ENCODE peak calls at places on chromosomes 16 and 17, in ten cellular contexts. W, T, J, C, U, X, H, A, V and M are unnamed samples.

GRCh38 chr17:27577884-27578717 is 52.9 kb upstream of the LGALS9 start:
- DNase-seq in W (peak; percentile 66), T (no peak), J (no peak), C (no peak), U (peak; percentile 89), X (peak; percentile 46), H (peak; percentile 80), A (no peak), V (no peak), M (no peak)

GRCh38 chr16:74743045-74743667 is 31.5 kb downstream of the FA2H start:
- DNase-seq in W (no peak), T (no peak), J (no peak), C (no peak), U (no peak), X (no peak), H (no peak), A (no peak), V (no peak), M (no peak)

GRCh38 chr16:28193530-28194423 is 18.0 kb downstream of the XPO6 start:
- DNase-seq in W (no peak), T (peak; percentile 58), J (peak; percentile 23), C (peak; percentile 92), U (peak; percentile 77), X (no peak), H (no peak), A (no peak), V (no peak), M (no peak)

GRCh38 chr16:88907768-88908167 is 41.3 kb upstream of the PABPN1L start:
- DNase-seq in W (no peak), T (no peak), J (no peak), C (no peak), U (peak; percentile 30), X (no peak), H (no peak), A (no peak), V (no peak), M (no peak)

GRCh38 chr16:24146523-24146922 is 109.6 kb upstream of the CACNG3 start:
- DNase-seq in W (no peak), T (no peak), J (no peak), C (no peak), U (peak; percentile 7), X (peak; percentile 24), H (no peak), A (no peak), V (no peak), M (no peak)

GRCh38 chr16:77869997-77870813 is 81.8 kb downstream of the VAT1L start:
- DNase-seq in W (no peak), T (peak; percentile 76), J (no peak), C (no peak), U (no peak), X (peak; percentile 31), H (no peak), A (no peak), V (no peak), M (no peak)

GRCh38 chr17:4492762-4493561 is 5.7 kb upstream of the SPNS2 start:
- DNase-seq in W (no peak), T (no peak), J (no peak), C (no peak), U (peak; percentile 38), X (no peak), H (no peak), A (peak; percentile 99), V (no peak), M (peak; percentile 70)

GRCh38 chr16:89828199-89828869 is at the start of gene SPIRE2:
- DNase-seq in W (peak; percentile 76), T (no peak), J (peak; percentile 60), C (peak; percentile 21), U (peak; percentile 81), X (peak; percentile 78), H (peak; percentile 95), A (peak; percentile 93), V (peak; percentile 48), M (peak; percentile 75)

GRCh38 chr17:16980813-16981731 is 9.2 kb upstream of the TNFRSF13B start:
- DNase-seq in W (peak; percentile 66), T (no peak), J (no peak), C (no peak), U (no peak), X (no peak), H (no peak), A (peak; percentile 59), V (no peak), M (no peak)

GRCh38 chr17:28526381-28526780 is 20.2 kb downstream of the FOXN1 start:
- DNase-seq in W (no peak), T (no peak), J (no peak), C (no peak), U (no peak), X (no peak), H (peak; percentile 54), A (no peak), V (no peak), M (no peak)

GRCh38 chr17:35988164-35988563 is 1.6 kb upstream of the CCL14 start:
- DNase-seq in W (no peak), T (no peak), J (no peak), C (no peak), U (no peak), X (no peak), H (no peak), A (no peak), V (no peak), M (no peak)

GRCh38 chr16:68658258-68658973 is 13.3 kb downstream of the CDH3 start:
- DNase-seq in W (no peak), T (no peak), J (no peak), C (peak; percentile 61), U (peak; percentile 64), X (no peak), H (no peak), A (no peak), V (no peak), M (no peak)

GRCh38 chr17:7238418-7239090 is 703 bp downstream of the PHF23 start:
- DNase-seq in W (no peak), T (peak; percentile 75), J (peak; percentile 11), C (no peak), U (no peak), X (no peak), H (no peak), A (peak; percentile 73), V (no peak), M (no peak)

GRCh38 chr16:57358527-57359095 is at the start of gene CCL22:
- DNase-seq in W (no peak), T (no peak), J (no peak), C (no peak), U (no peak), X (no peak), H (no peak), A (no peak), V (no peak), M (peak; percentile 26)

GRCh38 chr17:40824015-40824832 is 1.8 kb upstream of the KRT10 start:
- DNase-seq in W (no peak), T (no peak), J (no peak), C (no peak), U (no peak), X (no peak), H (no peak), A (no peak), V (no peak), M (no peak)

GRCh38 chr16:4032768-4033167 is 83.5 kb downstream of the ADCY9 start:
- DNase-seq in W (no peak), T (peak; percentile 78), J (no peak), C (no peak), U (no peak), X (no peak), H (no peak), A (no peak), V (peak; percentile 24), M (peak; percentile 72)

GRCh38 chr17:77247048-77247541 is 106.3 kb downstream of the SEC14L1 start:
- DNase-seq in W (peak; percentile 92), T (peak; percentile 87), J (peak; percentile 80), C (no peak), U (peak; percentile 73), X (peak; percentile 87), H (peak; percentile 98), A (peak; percentile 98), V (peak; percentile 78), M (peak; percentile 89)

GRCh38 chr16:53053967-53054669 is 673 bp upstream of the CHD9 start:
- DNase-seq in W (peak; percentile 24), T (no peak), J (no peak), C (no peak), U (no peak), X (peak; percentile 62), H (peak; percentile 50), A (no peak), V (no peak), M (peak; percentile 57)

GRCh38 chr17:70119961-70120360 is 44.9 kb downstream of the KCNJ16 start:
- DNase-seq in W (no peak), T (no peak), J (no peak), C (no peak), U (no peak), X (no peak), H (no peak), A (no peak), V (no peak), M (no peak)

GRCh38 chr17:42845918-42846593 is 1.7 kb downstream of the AOC2 start:
- DNase-seq in W (no peak), T (peak; percentile 65), J (no peak), C (no peak), U (no peak), X (no peak), H (no peak), A (no peak), V (no peak), M (no peak)

GRCh38 chr17:70552230-70552981 is 383.1 kb downstream of the KCNJ2 start:
- DNase-seq in W (no peak), T (no peak), J (no peak), C (peak; percentile 11), U (peak; percentile 41), X (no peak), H (peak; percentile 72), A (peak; percentile 63), V (no peak), M (no peak)

GRCh38 chr16:1535391-1536291 is 2.2 kb downstream of the TMEM204 start:
- DNase-seq in W (peak; percentile 20), T (no peak), J (no peak), C (no peak), U (no peak), X (no peak), H (no peak), A (no peak), V (no peak), M (no peak)
- H3K4me3 ChIP-seq in W (peak overlapping the region; percentile 68), T (peak overlapping the region; percentile 80), J (peak overlapping the region; percentile 77), C (peak overlapping the region; percentile 50), U (peak overlapping the region; percentile 77), X (peak overlapping the region; percentile 83), H (peak overlapping the region; percentile 29), A (no peak overlapping the region), V (peak overlapping the region; percentile 78), M (peak overlapping the region; percentile 53)

GRCh38 chr16:2028620-2029220 is 2.0 kb downstream of the NHERF2 start:
- DNase-seq in W (no peak), T (no peak), J (no peak), C (no peak), U (no peak), X (no peak), H (no peak), A (no peak), V (no peak), M (peak; percentile 56)
- H3K4me3 ChIP-seq in W (no peak overlapping the region), T (peak overlapping the region; percentile 64), J (no peak overlapping the region), C (no peak overlapping the region), U (no peak overlapping the region), X (peak overlapping the region; percentile 91), H (no peak overlapping the region), A (no peak overlapping the region), V (no peak overlapping the region), M (peak overlapping the region; percentile 11)

GRCh38 chr17:21171970-21172510 is 41.9 kb downstream of the TMEM11 start:
- DNase-seq in W (no peak), T (peak; percentile 51), J (no peak), C (no peak), U (no peak), X (no peak), H (no peak), A (peak; percentile 40), V (no peak), M (no peak)
- H3K4me3 ChIP-seq in W (no peak overlapping the region), T (no peak overlapping the region), J (no peak overlapping the region), C (no peak overlapping the region), U (no peak overlapping the region), X (no peak overlapping the region), H (no peak overlapping the region), A (no peak overlapping the region), V (no peak overlapping the region), M (no peak overlapping the region)

GRCh38 chr16:1364510-1364909 is 12.8 kb downstream of the GNPTG start:
- DNase-seq in W (no peak), T (no peak), J (no peak), C (no peak), U (no peak), X (no peak), H (no peak), A (no peak), V (no peak), M (no peak)
- H3K4me3 ChIP-seq in W (no peak overlapping the region), T (no peak overlapping the region), J (no peak overlapping the region), C (no peak overlapping the region), U (no peak overlapping the region), X (no peak overlapping the region), H (no peak overlapping the region), A (no peak overlapping the region), V (no peak overlapping the region), M (no peak overlapping the region)